ENCODE peak calls at places on chromosomes 3 and 15, in nine cellular contexts. One of them, this sample, is unnamed.

GRCh38 chr3:48641396-48641795 is 6.1 kb upstream of the SLC26A6 start:
- DNase-seq in thoracic aorta: no peak
- DNase-seq in A549: no peak
- DNase-seq in dorsolateral prefrontal cortex: no peak
- DNase-seq in astrocyte: no peak
- DNase-seq in neural progenitor cell: no peak
- DNase-seq in psoas muscle: no peak
- DNase-seq in heart right ventricle: no peak
- DNase-seq in AG04450: no peak
- DNase-seq in this sample: no peak

GRCh38 chr15:98896002-98896721 is 111.4 kb downstream of the PGPEP1L start:
- DNase-seq in psoas muscle: no peak
- DNase-seq in dorsolateral prefrontal cortex: no peak
- DNase-seq in thoracic aorta: no peak
- DNase-seq in astrocyte: peak; percentile 90
- DNase-seq in neural progenitor cell: no peak
- DNase-seq in heart right ventricle: no peak
- DNase-seq in AG04450: peak; percentile 61
- DNase-seq in A549: peak; percentile 78
- DNase-seq in this sample: no peak

GRCh38 chr3:142963266-142964149 is at the start of gene PAQR9:
- DNase-seq in A549: peak; percentile 58
- DNase-seq in dorsolateral prefrontal cortex: peak; percentile 55
- DNase-seq in heart right ventricle: peak; percentile 33
- DNase-seq in thoracic aorta: no peak
- DNase-seq in psoas muscle: peak; percentile 35
- DNase-seq in neural progenitor cell: peak; percentile 83
- DNase-seq in astrocyte: peak; percentile 14
- DNase-seq in AG04450: no peak
- DNase-seq in this sample: no peak

GRCh38 chr15:97156739-97157265 is 803.7 kb upstream of the ARRDC4 start:
- DNase-seq in astrocyte: no peak
- DNase-seq in neural progenitor cell: no peak
- DNase-seq in psoas muscle: no peak
- DNase-seq in dorsolateral prefrontal cortex: no peak
- DNase-seq in thoracic aorta: no peak
- DNase-seq in AG04450: no peak
- DNase-seq in heart right ventricle: no peak
- DNase-seq in A549: no peak
- DNase-seq in this sample: no peak

GRCh38 chr3:149089395-149089794 is 3.1 kb upstream of the HLTF start:
- DNase-seq in AG04450: no peak
- DNase-seq in thoracic aorta: no peak
- DNase-seq in dorsolateral prefrontal cortex: no peak
- DNase-seq in A549: no peak
- DNase-seq in psoas muscle: no peak
- DNase-seq in astrocyte: no peak
- DNase-seq in heart right ventricle: no peak
- DNase-seq in neural progenitor cell: no peak
- DNase-seq in this sample: no peak

GRCh38 chr3:58260261-58260731 is 22.7 kb downstream of the ABHD6 start:
- DNase-seq in dorsolateral prefrontal cortex: no peak
- DNase-seq in A549: no peak
- DNase-seq in thoracic aorta: no peak
- DNase-seq in heart right ventricle: no peak
- DNase-seq in neural progenitor cell: peak; percentile 22
- DNase-seq in astrocyte: peak; percentile 94
- DNase-seq in psoas muscle: no peak
- DNase-seq in AG04450: no peak
- DNase-seq in this sample: no peak

GRCh38 chr3:110419096-110419495 is 652.5 kb upstream of the NECTIN3 start:
- DNase-seq in heart right ventricle: no peak
- DNase-seq in astrocyte: no peak
- DNase-seq in AG04450: no peak
- DNase-seq in thoracic aorta: no peak
- DNase-seq in dorsolateral prefrontal cortex: no peak
- DNase-seq in A549: no peak
- DNase-seq in psoas muscle: no peak
- DNase-seq in neural progenitor cell: no peak
- DNase-seq in this sample: no peak

GRCh38 chr15:96332854-96333193 is 2.3 kb downstream of the NR2F2 start:
- DNase-seq in A549: no peak
- DNase-seq in dorsolateral prefrontal cortex: no peak
- DNase-seq in neural progenitor cell: no peak
- DNase-seq in AG04450: no peak
- DNase-seq in astrocyte: no peak
- DNase-seq in thoracic aorta: no peak
- DNase-seq in psoas muscle: no peak
- DNase-seq in heart right ventricle: no peak
- DNase-seq in this sample: no peak

GRCh38 chr3:65713016-65713415 is 325.7 kb downstream of the MAGI1 start:
- DNase-seq in astrocyte: peak; percentile 80
- DNase-seq in A549: no peak
- DNase-seq in dorsolateral prefrontal cortex: peak; percentile 63
- DNase-seq in neural progenitor cell: peak; percentile 49
- DNase-seq in psoas muscle: no peak
- DNase-seq in thoracic aorta: no peak
- DNase-seq in AG04450: peak; percentile 21
- DNase-seq in heart right ventricle: no peak
- DNase-seq in this sample: no peak

GRCh38 chr15:39125904-39126303 is 455.0 kb upstream of the THBS1 start:
- DNase-seq in thoracic aorta: no peak
- DNase-seq in neural progenitor cell: peak; percentile 63
- DNase-seq in heart right ventricle: no peak
- DNase-seq in dorsolateral prefrontal cortex: no peak
- DNase-seq in A549: peak; percentile 32
- DNase-seq in AG04450: no peak
- DNase-seq in psoas muscle: no peak
- DNase-seq in astrocyte: peak; percentile 37
- DNase-seq in this sample: no peak

GRCh38 chr3:105626739-105627138 is 242.1 kb downstream of the CBLB start:
- DNase-seq in neural progenitor cell: no peak
- DNase-seq in dorsolateral prefrontal cortex: no peak
- DNase-seq in AG04450: no peak
- DNase-seq in heart right ventricle: no peak
- DNase-seq in psoas muscle: no peak
- DNase-seq in astrocyte: no peak
- DNase-seq in A549: no peak
- DNase-seq in thoracic aorta: no peak
- DNase-seq in this sample: no peak

GRCh38 chr3:174440350-174440716 is 418.8 kb upstream of the NAALADL2 start:
- DNase-seq in astrocyte: peak; percentile 67
- DNase-seq in thoracic aorta: no peak
- DNase-seq in heart right ventricle: no peak
- DNase-seq in psoas muscle: peak; percentile 16
- DNase-seq in A549: no peak
- DNase-seq in neural progenitor cell: peak; percentile 38
- DNase-seq in AG04450: no peak
- DNase-seq in dorsolateral prefrontal cortex: no peak
- DNase-seq in this sample: peak; percentile 43

GRCh38 chr3:171972965-171973364 is 66.4 kb upstream of the FNDC3B start:
- DNase-seq in AG04450: no peak
- DNase-seq in heart right ventricle: peak; percentile 35
- DNase-seq in psoas muscle: peak; percentile 51
- DNase-seq in neural progenitor cell: no peak
- DNase-seq in A549: no peak
- DNase-seq in astrocyte: peak; percentile 53
- DNase-seq in thoracic aorta: no peak
- DNase-seq in dorsolateral prefrontal cortex: no peak
- DNase-seq in this sample: no peak

GRCh38 chr15:48388017-48388936 is 57.0 kb downstream of the DUT start:
- DNase-seq in thoracic aorta: no peak
- DNase-seq in AG04450: no peak
- DNase-seq in psoas muscle: no peak
- DNase-seq in astrocyte: peak; percentile 58
- DNase-seq in neural progenitor cell: no peak
- DNase-seq in A549: no peak
- DNase-seq in heart right ventricle: no peak
- DNase-seq in dorsolateral prefrontal cortex: no peak
- DNase-seq in this sample: no peak

GRCh38 chr3:171379281-171379680 is 80.9 kb downstream of the TNIK start:
- DNase-seq in dorsolateral prefrontal cortex: no peak
- DNase-seq in A549: no peak
- DNase-seq in neural progenitor cell: no peak
- DNase-seq in AG04450: no peak
- DNase-seq in astrocyte: peak; percentile 58
- DNase-seq in thoracic aorta: no peak
- DNase-seq in heart right ventricle: no peak
- DNase-seq in psoas muscle: no peak
- DNase-seq in this sample: no peak

GRCh38 chr15:90160781-90161727 is 40.1 kb upstream of the SEMA4B start:
- DNase-seq in thoracic aorta: no peak
- DNase-seq in heart right ventricle: no peak
- DNase-seq in AG04450: no peak
- DNase-seq in dorsolateral prefrontal cortex: no peak
- DNase-seq in A549: no peak
- DNase-seq in psoas muscle: no peak
- DNase-seq in astrocyte: no peak
- DNase-seq in neural progenitor cell: no peak
- DNase-seq in this sample: peak; percentile 78

GRCh38 chr3:48215466-48215865 is 7.8 kb upstream of the CAMP start:
- DNase-seq in AG04450: no peak
- DNase-seq in A549: no peak
- DNase-seq in astrocyte: peak; percentile 20
- DNase-seq in heart right ventricle: no peak
- DNase-seq in dorsolateral prefrontal cortex: no peak
- DNase-seq in psoas muscle: peak; percentile 34
- DNase-seq in thoracic aorta: no peak
- DNase-seq in neural progenitor cell: no peak
- DNase-seq in this sample: no peak

GRCh38 chr3:31936661-31937060 is 44.4 kb downstream of the OSBPL10 start:
- DNase-seq in heart right ventricle: no peak
- DNase-seq in neural progenitor cell: no peak
- DNase-seq in astrocyte: peak; percentile 89
- DNase-seq in AG04450: no peak
- DNase-seq in thoracic aorta: no peak
- DNase-seq in dorsolateral prefrontal cortex: no peak
- DNase-seq in psoas muscle: no peak
- DNase-seq in A549: no peak
- DNase-seq in this sample: no peak

GRCh38 chr3:14266361-14266760 is 87.7 kb downstream of the LSM3 start:
- DNase-seq in astrocyte: peak; percentile 92
- DNase-seq in neural progenitor cell: no peak
- DNase-seq in psoas muscle: peak; percentile 55
- DNase-seq in dorsolateral prefrontal cortex: peak; percentile 71
- DNase-seq in thoracic aorta: no peak
- DNase-seq in heart right ventricle: no peak
- DNase-seq in A549: no peak
- DNase-seq in AG04450: peak; percentile 75
- DNase-seq in this sample: no peak

GRCh38 chr3:152426393-152426792 is 157.7 kb downstream of the MBNL1 start:
- DNase-seq in A549: no peak
- DNase-seq in psoas muscle: no peak
- DNase-seq in astrocyte: no peak
- DNase-seq in thoracic aorta: no peak
- DNase-seq in neural progenitor cell: no peak
- DNase-seq in dorsolateral prefrontal cortex: no peak
- DNase-seq in AG04450: no peak
- DNase-seq in heart right ventricle: no peak
- DNase-seq in this sample: no peak
- H3K27ac ChIP-seq in A549: no peak overlapping the region
- H3K27ac ChIP-seq in psoas muscle: peak overlapping the region; percentile 47
- H3K27ac ChIP-seq in astrocyte: no peak overlapping the region
- H3K27ac ChIP-seq in thoracic aorta: peak overlapping the region; percentile 46
- H3K27ac ChIP-seq in neural progenitor cell: no peak overlapping the region
- H3K27ac ChIP-seq in dorsolateral prefrontal cortex: no peak overlapping the region
- H3K27ac ChIP-seq in AG04450: no peak overlapping the region
- H3K27ac ChIP-seq in heart right ventricle: peak overlapping the region; percentile 56
- H3K27ac ChIP-seq in this sample: peak overlapping the region; percentile 11

GRCh38 chr15:33699691-33700447 is 268.4 kb upstream of the CHRM5 start:
- DNase-seq in A549: no peak
- DNase-seq in astrocyte: no peak
- DNase-seq in psoas muscle: no peak
- DNase-seq in neural progenitor cell: peak; percentile 34
- DNase-seq in thoracic aorta: no peak
- DNase-seq in AG04450: no peak
- DNase-seq in heart right ventricle: no peak
- DNase-seq in dorsolateral prefrontal cortex: no peak
- DNase-seq in this sample: no peak
- TF ChIP-seq CTCF in A549: no peak
- TF ChIP-seq CTCF in astrocyte: peak; percentile 22
- TF ChIP-seq CTCF in psoas muscle: peak; percentile 19
- TF ChIP-seq CTCF in neural progenitor cell: peak; percentile 52
- TF ChIP-seq CTCF in thoracic aorta: no peak
- TF ChIP-seq CTCF in AG04450: no peak
- TF ChIP-seq CTCF in heart right ventricle: no peak
- TF ChIP-seq CTCF in dorsolateral prefrontal cortex: peak; percentile 17
- TF ChIP-seq CTCF in this sample: no peak

GRCh38 chr3:196774845-196775422 is 35.3 kb downstream of the PAK2 start:
- DNase-seq in astrocyte: peak; percentile 24
- DNase-seq in AG04450: no peak
- DNase-seq in neural progenitor cell: no peak
- DNase-seq in A549: no peak
- DNase-seq in thoracic aorta: no peak
- DNase-seq in heart right ventricle: no peak
- DNase-seq in dorsolateral prefrontal cortex: no peak
- DNase-seq in psoas muscle: no peak
- DNase-seq in this sample: no peak

GRCh38 chr3:196775938-196776337 is 36.3 kb downstream of the PAK2 start:
- DNase-seq in neural progenitor cell: no peak
- DNase-seq in thoracic aorta: no peak
- DNase-seq in dorsolateral prefrontal cortex: no peak
- DNase-seq in AG04450: no peak
- DNase-seq in astrocyte: no peak
- DNase-seq in heart right ventricle: no peak
- DNase-seq in psoas muscle: no peak
- DNase-seq in A549: no peak
- DNase-seq in this sample: no peak

GRCh38 chr3:196772102-196772501 is 32.4 kb downstream of the PAK2 start:
- DNase-seq in neural progenitor cell: no peak
- DNase-seq in psoas muscle: no peak
- DNase-seq in astrocyte: no peak
- DNase-seq in AG04450: no peak
- DNase-seq in dorsolateral prefrontal cortex: no peak
- DNase-seq in A549: no peak
- DNase-seq in thoracic aorta: no peak
- DNase-seq in heart right ventricle: no peak
- DNase-seq in this sample: no peak

GRCh38 chr3:196772897-196773296 is 33.2 kb downstream of the PAK2 start:
- DNase-seq in thoracic aorta: no peak
- DNase-seq in heart right ventricle: no peak
- DNase-seq in psoas muscle: no peak
- DNase-seq in neural progenitor cell: no peak
- DNase-seq in dorsolateral prefrontal cortex: no peak
- DNase-seq in astrocyte: no peak
- DNase-seq in AG04450: no peak
- DNase-seq in A549: no peak
- DNase-seq in this sample: no peak

GRCh38 chr3:196774191-196774820 is 34.6 kb downstream of the PAK2 start:
- DNase-seq in AG04450: no peak
- DNase-seq in thoracic aorta: no peak
- DNase-seq in dorsolateral prefrontal cortex: no peak
- DNase-seq in A549: no peak
- DNase-seq in neural progenitor cell: no peak
- DNase-seq in heart right ventricle: no peak
- DNase-seq in psoas muscle: no peak
- DNase-seq in astrocyte: no peak
- DNase-seq in this sample: no peak
- H3K27ac ChIP-seq in AG04450: no peak overlapping the region
- H3K27ac ChIP-seq in thoracic aorta: peak overlapping the region; percentile 12
- H3K27ac ChIP-seq in dorsolateral prefrontal cortex: peak overlapping the region; percentile 95
- H3K27ac ChIP-seq in A549: no peak overlapping the region
- H3K27ac ChIP-seq in neural progenitor cell: no peak overlapping the region
- H3K27ac ChIP-seq in heart right ventricle: no peak overlapping the region
- H3K27ac ChIP-seq in psoas muscle: peak overlapping the region; percentile 65
- H3K27ac ChIP-seq in astrocyte: peak overlapping the region; percentile 1
- H3K27ac ChIP-seq in this sample: no peak overlapping the region

GRCh38 chr15:29613951-29614382 is 208.3 kb downstream of the TJP1 start:
- DNase-seq in A549: peak; percentile 78
- DNase-seq in psoas muscle: no peak
- DNase-seq in astrocyte: no peak
- DNase-seq in dorsolateral prefrontal cortex: no peak
- DNase-seq in neural progenitor cell: peak; percentile 26
- DNase-seq in thoracic aorta: no peak
- DNase-seq in AG04450: no peak
- DNase-seq in heart right ventricle: no peak
- DNase-seq in this sample: no peak
- TF ChIP-seq CTCF in A549: peak; percentile 72
- TF ChIP-seq CTCF in psoas muscle: no peak
- TF ChIP-seq CTCF in astrocyte: no peak
- TF ChIP-seq CTCF in dorsolateral prefrontal cortex: no peak
- TF ChIP-seq CTCF in neural progenitor cell: peak; percentile 29
- TF ChIP-seq CTCF in thoracic aorta: no peak
- TF ChIP-seq CTCF in AG04450: no peak
- TF ChIP-seq CTCF in heart right ventricle: no peak
- TF ChIP-seq CTCF in this sample: no peak